ENCODE peak calls at places on chromosomes 7 and 10, in seven cellular contexts. H, M, Y, X, I, G and F are unnamed samples.

GRCh38 chr7:157011333-157012112 is 1.1 kb upstream of the MNX1 start:
- DNase-seq in H (peak), M (no peak), X (no peak), G (no peak), Y (no peak), I (peak), F (no peak)

GRCh38 chr10:3946234-3947229 is 161.5 kb upstream of the KLF6 start:
- DNase-seq in H (no peak), Y (no peak), X (no peak), M (peak), G (no peak), I (no peak), F (no peak)

GRCh38 chr10:119595134-119595714 is 1.5 kb downstream of the TIAL1 start:
- DNase-seq in I (no peak), X (peak), H (no peak), M (no peak), G (no peak), Y (peak), F (no peak)

GRCh38 chr7:154881046-154881445 is 121.9 kb downstream of the PAXIP1 start:
- DNase-seq in G (no peak), I (no peak), M (no peak), H (peak), X (no peak), Y (no peak), F (no peak)

GRCh38 chr7:13615679-13616078 is 373.8 kb downstream of the ETV1 start:
- DNase-seq in Y (no peak), M (no peak), H (no peak), X (no peak), I (no peak), G (no peak), F (no peak)

GRCh38 chr7:47386273-47386820 is 195.6 kb downstream of the TNS3 start:
- DNase-seq in Y (no peak), G (no peak), I (no peak), M (no peak), H (no peak), X (no peak), F (no peak)

GRCh38 chr7:150462413-150462812 is 12.0 kb downstream of the GIMAP8 start:
- DNase-seq in I (no peak), H (no peak), M (no peak), X (no peak), G (no peak), Y (no peak), F (no peak)

GRCh38 chr7:92843034-92843760 is 6.8 kb upstream of the CDK6 start:
- DNase-seq in Y (peak), I (no peak), H (no peak), X (peak), M (no peak), G (no peak), F (no peak)

GRCh38 chr10:71270821-71271220 is 48.2 kb upstream of the SLC29A3 start:
- DNase-seq in X (no peak), G (no peak), Y (no peak), H (no peak), M (no peak), I (no peak), F (no peak)

GRCh38 chr7:46080595-46081159 is 159.6 kb upstream of the IGFBP3 start:
- DNase-seq in M (no peak), X (peak), Y (no peak), H (no peak), G (no peak), I (no peak), F (no peak)

GRCh38 chr7:87480386-87480785 is 4.9 kb upstream of the ABCB4 start:
- DNase-seq in G (no peak), X (no peak), I (no peak), Y (peak), M (no peak), H (no peak), F (no peak)

GRCh38 chr10:17348111-17349008 is 106.0 kb downstream of the ST8SIA6 start:
- DNase-seq in M (peak), Y (peak), I (peak), G (peak), H (no peak), X (peak), F (peak)

GRCh38 chr10:120559800-120560199 is 102.8 kb downstream of the PLPP4 start:
- DNase-seq in I (no peak), Y (no peak), H (no peak), G (no peak), X (no peak), M (no peak), F (no peak)

GRCh38 chr10:32207544-32207943 is 139.4 kb downstream of the EPC1 start:
- DNase-seq in Y (peak), G (peak), H (peak), M (peak), I (peak), X (peak), F (peak)

GRCh38 chr10:126376956-126377355 is 11.3 kb downstream of the ADAM12 start:
- DNase-seq in X (peak), G (peak), H (no peak), M (peak), Y (peak), I (no peak), F (no peak)

GRCh38 chr7:120273476-120273975 is 551 bp downstream of the KCND2 start:
- DNase-seq in H (peak), X (no peak), I (peak), Y (peak), M (peak), G (no peak), F (peak)

GRCh38 chr7:23072916-23073315 is 32.7 kb upstream of the KLHL7 start:
- DNase-seq in M (no peak), H (no peak), Y (no peak), I (peak), G (no peak), X (no peak), F (no peak)

GRCh38 chr7:50629238-50629901 is 64.2 kb upstream of the DDC start:
- DNase-seq in Y (no peak), X (no peak), H (no peak), G (no peak), I (no peak), M (no peak), F (no peak)

GRCh38 chr7:95772298-95772770 is at the start of gene DYNC1I1:
- DNase-seq in M (peak), G (peak), I (peak), X (no peak), H (peak), Y (peak), F (peak)

GRCh38 chr10:62911210-62911963 is 95.2 kb upstream of the EGR2 start:
- DNase-seq in H (no peak), I (no peak), G (no peak), Y (no peak), X (no peak), M (no peak), F (no peak)

GRCh38 chr7:23687011-23687410 is 7.0 kb downstream of the FAM221A start:
- DNase-seq in H (no peak), Y (peak), M (peak), X (no peak), G (no peak), I (no peak), F (no peak)

GRCh38 chr7:27750336-27750735 is 10.4 kb downstream of the TAX1BP1 start:
- DNase-seq in H (no peak), X (peak), M (no peak), I (no peak), Y (no peak), G (no peak), F (no peak)

GRCh38 chr7:30927559-30927958 is 15.9 kb downstream of the AQP1 start:
- DNase-seq in Y (no peak), X (no peak), M (no peak), G (no peak), H (no peak), I (no peak), F (no peak)

GRCh38 chr10:132186488-132187413 is at the start of gene DPYSL4:
- DNase-seq in M (no peak), X (no peak), H (no peak), G (no peak), I (peak), Y (peak), F (peak)

GRCh38 chr10:129031233-129032150 is 435.5 kb upstream of the MGMT start:
- DNase-seq in Y (peak), M (peak), I (peak), G (peak), X (no peak), H (peak), F (peak)

GRCh38 chr7:94696981-94697670 is 41.2 kb upstream of the SGCE start:
- DNase-seq in G (peak), M (peak), I (no peak), Y (peak), X (peak), H (no peak), F (no peak)

GRCh38 chr7:130901209-130901783 is 167.3 kb upstream of the KLF14 start:
- DNase-seq in I (no peak), G (peak), Y (peak), X (peak), H (no peak), M (no peak), F (no peak)

GRCh38 chr10:64956441-64956840 is 1435.2 kb downstream of the REEP3 start:
- DNase-seq in I (no peak), Y (no peak), X (no peak), G (no peak), M (no peak), H (no peak), F (no peak)

GRCh38 chr10:48509061-48509772 is 95.7 kb downstream of the ARHGAP22 start:
- DNase-seq in X (no peak), H (no peak), G (no peak), I (no peak), Y (no peak), M (no peak), F (no peak)